ENCODE peak calls at places on chromosomes 1 and 21, in five cellular contexts. O is Right ventricle myocardium superior, X is IMR-90, J is T follicular helper cell, F is left colon. N is an unnamed sample.

GRCh38 chr1:25550683-25551310 is 7.4 kb downstream of the LDLRAP1 start:
- DNase-seq in X (peak), F (no peak), O (no peak), J (no peak), N (no peak)

GRCh38 chr1:68320349-68320748 is 88.0 kb upstream of the WLS start:
- DNase-seq in J (no peak), O (no peak), X (no peak), F (no peak), N (no peak)

GRCh38 chr1:158333405-158334145 is 2.2 kb upstream of the CD1B start:
- DNase-seq in X (no peak), O (no peak), F (no peak), J (no peak), N (no peak)

GRCh38 chr21:45857761-45858160 is 123.8 kb upstream of the COL6A1 start:
- DNase-seq in O (no peak), F (no peak), X (no peak), J (no peak), N (no peak)

GRCh38 chr21:37367758-37368535 is 1.4 kb downstream of the DYRK1A start:
- DNase-seq in X (peak), J (peak), F (peak), O (peak), N (no peak)

GRCh38 chr1:167221126-167221803 is 579 bp downstream of the POU2F1 start:
- DNase-seq in O (peak), F (no peak), X (no peak), J (peak), N (no peak)

GRCh38 chr1:15386128-15386824 is 23.4 kb upstream of the EFHD2 start:
- DNase-seq in F (no peak), O (peak), X (no peak), J (no peak), N (no peak)

GRCh38 chr1:8681317-8681650 is 136.2 kb downstream of the RERE start:
- DNase-seq in X (no peak), J (no peak), O (no peak), F (no peak), N (no peak)

GRCh38 chr1:44606701-44607281 is 67.5 kb downstream of the TMEM53 start:
- DNase-seq in X (no peak), J (no peak), O (no peak), F (no peak), N (no peak)

GRCh38 chr1:203559523-203559922 is 65.6 kb downstream of the OPTC start:
- DNase-seq in J (no peak), F (no peak), O (no peak), X (peak), N (no peak)

GRCh38 chr1:232239557-232240468 is 390.1 kb downstream of the SIPA1L2 start:
- DNase-seq in J (no peak), O (no peak), X (no peak), F (no peak), N (no peak)

GRCh38 chr1:1231400-1232223 is at the start of gene SDF4:
- DNase-seq in F (peak), X (peak), J (peak), O (peak), N (peak)

GRCh38 chr1:68116643-68117235 is 66.3 kb upstream of the DIRAS3 start:
- DNase-seq in O (no peak), F (peak), J (peak), X (peak), N (no peak)

GRCh38 chr1:116076831-116077230 is 34.4 kb upstream of the MAB21L3 start:
- DNase-seq in F (no peak), J (no peak), X (no peak), O (no peak), N (no peak)

N was measured in CD4-positive, alpha-beta T cell.